ENCODE peak calls at places on chromosomes 7 and 10, in seven cellular contexts. B is HepG2, J is heart left ventricle, V is ovary, S is keratinocyte, I is H9, N is brain microvascular endothelial cell. W is an unnamed sample.
A peak's percentile ranks its signal among the peaks of the same experiment; 100 is the strongest.

GRCh38 chr7:22822486-22823141 is at the start of gene TOMM7:
- DNase-seq in J (peak; percentile 91), I (peak; percentile 96), S (peak; percentile 95), N (peak; percentile 87), B (peak; percentile 93), V (peak; percentile 87), W (peak; percentile 88)

GRCh38 chr10:105187243-105187642 is 546.2 kb downstream of the SORCS3 start:
- DNase-seq in I (no peak), B (no peak), V (no peak), J (no peak), N (no peak), S (no peak), W (no peak)

GRCh38 chr7:94882891-94883290 is 24.5 kb upstream of the PPP1R9A start:
- DNase-seq in N (no peak), I (no peak), S (no peak), B (no peak), V (no peak), J (no peak), W (no peak)

GRCh38 chr7:55245271-55245723 is 119.8 kb upstream of the LANCL2 start:
- DNase-seq in V (no peak), I (no peak), N (peak; percentile 93), B (peak; percentile 4), J (no peak), S (no peak), W (peak; percentile 88)

GRCh38 chr10:78335691-78336401 is 302.2 kb downstream of the RPS24 start:
- DNase-seq in N (peak; percentile 22), B (no peak), V (no peak), J (peak; percentile 60), I (peak; percentile 14), S (no peak), W (no peak)

GRCh38 chr7:12757443-12757842 is 70.0 kb downstream of the ARL4A start:
- DNase-seq in I (no peak), S (no peak), N (peak; percentile 86), V (no peak), J (no peak), B (no peak), W (no peak)

GRCh38 chr7:80047032-80047431 is 87.6 kb upstream of the GNAI1 start:
- DNase-seq in V (no peak), N (no peak), S (no peak), I (no peak), J (no peak), B (no peak), W (no peak)

GRCh38 chr7:155618708-155619633 is 25.5 kb upstream of the RBM33 start:
- DNase-seq in I (no peak), J (no peak), S (no peak), V (no peak), N (peak; percentile 20), B (peak; percentile 98), W (no peak)

GRCh38 chr10:119401671-119402395 is 140.7 kb downstream of the RGS10 start:
- DNase-seq in I (no peak), J (peak; percentile 75), B (peak; percentile 35), V (peak; percentile 70), N (peak; percentile 97), S (no peak), W (no peak)

GRCh38 chr10:11602357-11602756 is 9.1 kb downstream of the USP6NL start:
- DNase-seq in V (no peak), B (no peak), S (no peak), N (no peak), J (no peak), I (no peak), W (no peak)

GRCh38 chr10:12634532-12634931 is 285.2 kb downstream of the CAMK1D start:
- DNase-seq in S (no peak), J (no peak), I (no peak), V (no peak), N (no peak), B (no peak), W (no peak)
- H3K27ac ChIP-seq in S (no peak overlapping the region), J (no peak overlapping the region), I (no peak overlapping the region), V (no peak overlapping the region), N (no peak overlapping the region), B (no peak overlapping the region), W (peak overlapping the region; percentile 61)

GRCh38 chr7:135712182-135712782 is 15.7 kb downstream of the SLC13A4 start:
- DNase-seq in B (no peak), S (no peak), N (no peak), V (no peak), I (no peak), J (no peak), W (no peak)
- TF ChIP-seq CTCF in B (no peak), S (no peak), N (no peak), V (no peak), I (no peak), J (no peak), W (no peak)

DNA sequence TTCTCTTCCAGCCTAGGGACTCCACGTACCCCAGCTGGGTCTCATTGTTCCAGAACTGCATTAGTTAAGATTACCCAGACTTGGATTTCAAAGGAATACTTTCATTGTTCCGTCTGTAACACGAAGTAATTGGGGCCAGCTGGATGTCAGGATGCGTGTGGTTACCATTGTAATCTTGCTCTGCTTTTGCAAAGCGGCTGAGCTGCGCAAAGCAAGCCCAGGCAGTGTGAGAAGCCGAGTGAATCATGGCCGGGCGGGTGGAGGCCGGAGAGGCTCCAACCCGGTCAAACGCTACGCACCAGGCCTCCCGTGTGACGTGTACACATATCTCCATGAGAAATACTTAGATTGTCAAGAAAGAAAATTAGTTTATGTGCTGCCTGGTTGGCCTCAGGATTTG is 21.0 kb downstream of the LRRC17 start:
- DNase-seq in V (peak; percentile 90), N (peak; percentile 87), B (no peak), J (peak; percentile 65), I (peak; percentile 78), S (no peak), W (peak; percentile 7)
- H3K27ac ChIP-seq in V (peak overlapping the region; percentile 66), N (peak overlapping the region; percentile 85), B (no peak overlapping the region), J (peak overlapping the region; percentile 32), I (peak overlapping the region; percentile 14), S (no peak overlapping the region), W (peak overlapping the region; percentile 12)

DNA sequence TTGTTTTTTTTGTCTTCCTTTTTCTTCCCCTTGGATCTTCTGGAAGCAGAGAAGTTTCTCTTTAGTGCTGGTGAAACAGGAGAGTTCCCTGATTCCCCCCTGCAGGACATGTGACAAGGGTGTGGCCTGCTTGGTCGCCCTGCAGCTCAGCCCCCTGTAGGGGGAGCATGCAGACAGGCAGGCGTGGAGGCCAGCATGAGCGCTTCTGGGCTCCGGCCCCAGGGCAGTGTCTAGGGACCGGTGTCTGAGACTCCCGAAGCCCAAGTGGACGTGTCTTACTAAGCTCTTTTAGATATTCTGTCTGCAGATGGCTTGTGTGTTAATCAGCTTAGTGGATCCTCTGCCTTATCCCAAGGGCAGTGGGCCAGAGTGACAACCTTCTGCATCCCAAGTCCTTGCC is 26.1 kb downstream of the PRSS58 start:
- DNase-seq in B (peak; percentile 20), J (no peak), I (peak; percentile 88), S (no peak), V (no peak), N (no peak), W (no peak)
- TF ChIP-seq CTCF in B (peak; percentile 58), J (no peak), I (peak; percentile 68), S (peak; percentile 5), V (no peak), N (peak; percentile 55), W (no peak)

GRCh38 chr10:88080213-88080612 is 216.8 kb downstream of the PTEN start:
- DNase-seq in S (no peak), I (no peak), B (peak; percentile 69), N (peak; percentile 24), V (no peak), J (no peak), W (peak; percentile 46)
- H3K27ac ChIP-seq in S (no peak overlapping the region), I (no peak overlapping the region), B (no peak overlapping the region), N (no peak overlapping the region), V (no peak overlapping the region), J (no peak overlapping the region), W (peak overlapping the region; percentile 74)

W was measured in thyroid gland.